ENCODE peak calls at places on chromosomes 16 and 17, in six cellular contexts. One of them, this sample, is unnamed.
A peak's percentile ranks its signal among the peaks of the same experiment; 100 is the strongest.

GRCh38 chr16:78122774-78123315 is 23.4 kb downstream of the WWOX start:
- DNase-seq in HepG2: peak; percentile 75
- DNase-seq in transverse colon: no peak
- DNase-seq in H1: no peak
- DNase-seq in stomach: no peak
- DNase-seq in esophagus muscularis mucosa: no peak
- DNase-seq in this sample: no peak

GRCh38 chr17:19273731-19274130 is 36.6 kb downstream of the EPN2 start:
- DNase-seq in transverse colon: no peak
- DNase-seq in stomach: no peak
- DNase-seq in HepG2: no peak
- DNase-seq in H1: no peak
- DNase-seq in esophagus muscularis mucosa: no peak
- DNase-seq in this sample: no peak

GRCh38 chr17:50840311-50840851 is 5.0 kb downstream of the WFIKKN2 start:
- DNase-seq in H1: no peak
- DNase-seq in transverse colon: no peak
- DNase-seq in esophagus muscularis mucosa: no peak
- DNase-seq in stomach: no peak
- DNase-seq in HepG2: no peak
- DNase-seq in this sample: peak; percentile 80

GRCh38 chr17:30251931-30252330 is 16.4 kb upstream of the SLC6A4 start:
- DNase-seq in HepG2: no peak
- DNase-seq in esophagus muscularis mucosa: no peak
- DNase-seq in H1: no peak
- DNase-seq in transverse colon: no peak
- DNase-seq in stomach: no peak
- DNase-seq in this sample: no peak

GRCh38 chr16:10539256-10539655 is 41.1 kb downstream of the EMP2 start:
- DNase-seq in H1: no peak
- DNase-seq in stomach: no peak
- DNase-seq in transverse colon: no peak
- DNase-seq in HepG2: no peak
- DNase-seq in esophagus muscularis mucosa: no peak
- DNase-seq in this sample: no peak

GRCh38 chr16:53183442-53183841 is 128.7 kb downstream of the CHD9 start:
- DNase-seq in stomach: no peak
- DNase-seq in transverse colon: no peak
- DNase-seq in H1: no peak
- DNase-seq in esophagus muscularis mucosa: no peak
- DNase-seq in HepG2: peak; percentile 21
- DNase-seq in this sample: no peak

GRCh38 chr16:20799599-20799998 is 6.7 kb downstream of the ERI2 start:
- DNase-seq in transverse colon: no peak
- DNase-seq in stomach: no peak
- DNase-seq in esophagus muscularis mucosa: no peak
- DNase-seq in HepG2: peak; percentile 18
- DNase-seq in H1: no peak
- DNase-seq in this sample: no peak

GRCh38 chr16:24643489-24643888 is 86.0 kb upstream of the TNRC6A start:
- DNase-seq in transverse colon: no peak
- DNase-seq in esophagus muscularis mucosa: no peak
- DNase-seq in HepG2: no peak
- DNase-seq in stomach: no peak
- DNase-seq in H1: no peak
- DNase-seq in this sample: no peak

GRCh38 chr16:24044467-24044866 is 208.7 kb downstream of the PRKCB start:
- DNase-seq in transverse colon: no peak
- DNase-seq in HepG2: no peak
- DNase-seq in stomach: no peak
- DNase-seq in esophagus muscularis mucosa: no peak
- DNase-seq in H1: no peak
- DNase-seq in this sample: no peak

GRCh38 chr17:45136846-45137560 is 1.5 kb downstream of the ACBD4 start:
- DNase-seq in HepG2: no peak
- DNase-seq in transverse colon: no peak
- DNase-seq in stomach: no peak
- DNase-seq in H1: no peak
- DNase-seq in esophagus muscularis mucosa: no peak
- DNase-seq in this sample: no peak

GRCh38 chr16:48617104-48617503 is 7.1 kb upstream of the N4BP1 start:
- DNase-seq in esophagus muscularis mucosa: no peak
- DNase-seq in stomach: no peak
- DNase-seq in H1: no peak
- DNase-seq in transverse colon: no peak
- DNase-seq in HepG2: no peak
- DNase-seq in this sample: no peak

GRCh38 chr16:30046178-30046577 is 15.1 kb upstream of the TLCD3B start:
- DNase-seq in stomach: no peak
- DNase-seq in HepG2: no peak
- DNase-seq in esophagus muscularis mucosa: no peak
- DNase-seq in H1: no peak
- DNase-seq in transverse colon: no peak
- DNase-seq in this sample: no peak

GRCh38 chr16:86383488-86384262 is 126.7 kb upstream of the FOXF1 start:
- DNase-seq in HepG2: no peak
- DNase-seq in esophagus muscularis mucosa: no peak
- DNase-seq in H1: no peak
- DNase-seq in transverse colon: no peak
- DNase-seq in stomach: no peak
- DNase-seq in this sample: no peak

GRCh38 chr17:50482516-50482915 is 3.9 kb downstream of the RSAD1 start:
- DNase-seq in stomach: peak; percentile 98
- DNase-seq in HepG2: peak; percentile 96
- DNase-seq in transverse colon: peak; percentile 94
- DNase-seq in esophagus muscularis mucosa: peak; percentile 98
- DNase-seq in H1: peak; percentile 71
- DNase-seq in this sample: peak; percentile 97

GRCh38 chr17:31787857-31788570 is 71.0 kb downstream of the COPRS start:
- DNase-seq in HepG2: peak; percentile 15
- DNase-seq in transverse colon: peak; percentile 39
- DNase-seq in H1: no peak
- DNase-seq in stomach: no peak
- DNase-seq in esophagus muscularis mucosa: no peak
- DNase-seq in this sample: no peak

GRCh38 chr17:67959510-67959909 is 36.8 kb downstream of the C17orf58 start:
- DNase-seq in transverse colon: peak; percentile 43
- DNase-seq in esophagus muscularis mucosa: no peak
- DNase-seq in HepG2: no peak
- DNase-seq in stomach: no peak
- DNase-seq in H1: no peak
- DNase-seq in this sample: no peak

GRCh38 chr16:62760398-62760797 is 724.2 kb upstream of the CDH8 start:
- DNase-seq in HepG2: no peak
- DNase-seq in H1: no peak
- DNase-seq in stomach: no peak
- DNase-seq in transverse colon: no peak
- DNase-seq in esophagus muscularis mucosa: no peak
- DNase-seq in this sample: no peak

GRCh38 chr16:73846292-73846849 is 450.2 kb upstream of the PSMD7 start:
- DNase-seq in H1: no peak
- DNase-seq in esophagus muscularis mucosa: no peak
- DNase-seq in transverse colon: no peak
- DNase-seq in stomach: no peak
- DNase-seq in HepG2: no peak
- DNase-seq in this sample: no peak

GRCh38 chr17:17959520-17960361 is 12.5 kb downstream of the TOM1L2 start:
- DNase-seq in transverse colon: no peak
- DNase-seq in HepG2: no peak
- DNase-seq in stomach: no peak
- DNase-seq in H1: no peak
- DNase-seq in esophagus muscularis mucosa: no peak
- DNase-seq in this sample: no peak

GRCh38 chr16:1309888-1310831 is 724 bp downstream of the UBE2I start:
- DNase-seq in HepG2: no peak
- DNase-seq in H1: no peak
- DNase-seq in stomach: peak; percentile 50
- DNase-seq in esophagus muscularis mucosa: no peak
- DNase-seq in transverse colon: peak; percentile 65
- DNase-seq in this sample: peak; percentile 92

GRCh38 chr16:74999683-75000480 is 1.1 kb downstream of the ZNRF1 start:
- DNase-seq in esophagus muscularis mucosa: no peak
- DNase-seq in HepG2: peak; percentile 44
- DNase-seq in stomach: peak; percentile 65
- DNase-seq in H1: no peak
- DNase-seq in transverse colon: peak; percentile 69
- DNase-seq in this sample: peak; percentile 89

GRCh38 chr16:54521327-54521726 is 234.7 kb upstream of the IRX3 start:
- DNase-seq in stomach: no peak
- DNase-seq in transverse colon: no peak
- DNase-seq in HepG2: no peak
- DNase-seq in H1: no peak
- DNase-seq in esophagus muscularis mucosa: no peak
- DNase-seq in this sample: no peak

GRCh38 chr16:54522596-54522995 is 236.0 kb upstream of the IRX3 start:
- DNase-seq in stomach: no peak
- DNase-seq in H1: no peak
- DNase-seq in esophagus muscularis mucosa: no peak
- DNase-seq in transverse colon: no peak
- DNase-seq in HepG2: no peak
- DNase-seq in this sample: no peak

GRCh38 chr16:54525104-54525503 is 238.5 kb upstream of the IRX3 start:
- DNase-seq in transverse colon: no peak
- DNase-seq in H1: no peak
- DNase-seq in esophagus muscularis mucosa: no peak
- DNase-seq in stomach: no peak
- DNase-seq in HepG2: no peak
- DNase-seq in this sample: no peak

GRCh38 chr16:54517181-54517580 is 230.6 kb upstream of the IRX3 start:
- DNase-seq in HepG2: no peak
- DNase-seq in esophagus muscularis mucosa: no peak
- DNase-seq in H1: no peak
- DNase-seq in transverse colon: no peak
- DNase-seq in stomach: no peak
- DNase-seq in this sample: no peak

DNA sequence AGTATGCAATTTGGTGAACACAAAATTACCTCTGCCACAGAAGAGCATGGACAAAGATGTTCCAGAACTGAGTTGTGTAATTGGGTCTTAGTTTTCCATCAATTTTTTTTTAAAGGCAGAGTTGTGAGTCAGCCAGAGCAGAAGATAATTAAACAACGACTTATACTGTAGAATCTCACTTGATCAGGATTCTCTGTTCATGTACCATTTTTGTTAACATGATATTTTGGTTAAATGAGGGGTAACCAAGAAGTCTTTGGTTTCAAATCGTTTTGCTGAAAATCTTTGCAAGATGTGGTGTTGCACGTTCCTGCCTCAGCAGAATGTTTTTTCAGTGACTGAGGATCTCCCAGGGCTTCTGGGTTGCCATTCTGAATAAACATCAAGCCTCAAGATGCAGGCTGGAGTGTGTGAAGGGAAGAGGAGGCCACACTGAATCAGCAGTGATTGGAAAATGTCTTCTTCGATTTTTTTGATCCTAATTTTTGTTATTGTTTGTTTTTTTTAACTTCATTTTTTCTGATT is 232.6 kb upstream of the IRX3 start:
- DNase-seq in esophagus muscularis mucosa: no peak
- DNase-seq in transverse colon: no peak
- DNase-seq in H1: no peak
- DNase-seq in HepG2: no peak
- DNase-seq in stomach: no peak
- DNase-seq in this sample: no peak
- TF ChIP-seq POLR2A in esophagus muscularis mucosa: no peak
- TF ChIP-seq POLR2A in transverse colon: no peak
- TF ChIP-seq POLR2A in H1: no peak
- TF ChIP-seq POLR2A in HepG2: no peak
- TF ChIP-seq POLR2A in stomach: no peak
- TF ChIP-seq POLR2A in this sample: no peak

GRCh38 chr16:4373909-4374742 is 2.5 kb downstream of the VASN start:
- DNase-seq in stomach: peak; percentile 83
- DNase-seq in HepG2: no peak
- DNase-seq in H1: no peak
- DNase-seq in transverse colon: peak; percentile 64
- DNase-seq in esophagus muscularis mucosa: no peak
- DNase-seq in this sample: peak; percentile 62

GRCh38 chr16:4373356-4373908 is 1.8 kb downstream of the VASN start:
- DNase-seq in stomach: no peak
- DNase-seq in esophagus muscularis mucosa: no peak
- DNase-seq in transverse colon: no peak
- DNase-seq in H1: no peak
- DNase-seq in HepG2: no peak
- DNase-seq in this sample: no peak

GRCh38 chr16:4371481-4372314 is at the start of gene VASN:
- DNase-seq in transverse colon: peak; percentile 77
- DNase-seq in HepG2: peak; percentile 59
- DNase-seq in H1: no peak
- DNase-seq in esophagus muscularis mucosa: no peak
- DNase-seq in stomach: peak; percentile 88
- DNase-seq in this sample: peak; percentile 87

GRCh38 chr16:4372315-4372577 is 598 bp downstream of the VASN start:
- DNase-seq in stomach: no peak
- DNase-seq in H1: no peak
- DNase-seq in transverse colon: no peak
- DNase-seq in HepG2: no peak
- DNase-seq in esophagus muscularis mucosa: no peak
- DNase-seq in this sample: no peak

GRCh38 chr16:4372578-4373355 is 1.1 kb downstream of the VASN start:
- DNase-seq in transverse colon: no peak
- DNase-seq in esophagus muscularis mucosa: no peak
- DNase-seq in stomach: peak; percentile 54
- DNase-seq in H1: no peak
- DNase-seq in HepG2: peak; percentile 86
- DNase-seq in this sample: peak; percentile 67
- TF ChIP-seq POLR2AphosphoS5 in transverse colon: no peak
- TF ChIP-seq POLR2AphosphoS5 in esophagus muscularis mucosa: no peak
- TF ChIP-seq POLR2AphosphoS5 in stomach: no peak
- TF ChIP-seq POLR2AphosphoS5 in H1: no peak
- TF ChIP-seq POLR2AphosphoS5 in HepG2: no peak
- TF ChIP-seq POLR2AphosphoS5 in this sample: no peak

GRCh38 chr16:67762385-67762784 is 43.3 kb upstream of the GFOD2 start:
- DNase-seq in HepG2: no peak
- DNase-seq in H1: no peak
- DNase-seq in esophagus muscularis mucosa: no peak
- DNase-seq in stomach: no peak
- DNase-seq in transverse colon: no peak
- DNase-seq in this sample: no peak

GRCh38 chr16:67758966-67759365 is 39.9 kb upstream of the GFOD2 start:
- DNase-seq in esophagus muscularis mucosa: no peak
- DNase-seq in HepG2: no peak
- DNase-seq in H1: no peak
- DNase-seq in stomach: no peak
- DNase-seq in transverse colon: no peak
- DNase-seq in this sample: no peak

GRCh38 chr16:67760206-67760605 is 41.1 kb upstream of the GFOD2 start:
- DNase-seq in H1: no peak
- DNase-seq in HepG2: no peak
- DNase-seq in transverse colon: no peak
- DNase-seq in esophagus muscularis mucosa: no peak
- DNase-seq in stomach: no peak
- DNase-seq in this sample: no peak

GRCh38 chr16:67761924-67762323 is 42.8 kb upstream of the GFOD2 start:
- DNase-seq in H1: no peak
- DNase-seq in transverse colon: no peak
- DNase-seq in esophagus muscularis mucosa: no peak
- DNase-seq in HepG2: no peak
- DNase-seq in stomach: no peak
- DNase-seq in this sample: no peak

GRCh38 chr16:67760831-67761230 is 41.7 kb upstream of the GFOD2 start:
- DNase-seq in stomach: no peak
- DNase-seq in transverse colon: peak; percentile 30
- DNase-seq in esophagus muscularis mucosa: no peak
- DNase-seq in HepG2: no peak
- DNase-seq in H1: no peak
- DNase-seq in this sample: no peak
- TF ChIP-seq EP300 in stomach: no peak
- TF ChIP-seq EP300 in transverse colon: no peak
- TF ChIP-seq EP300 in esophagus muscularis mucosa: no peak
- TF ChIP-seq EP300 in HepG2: no peak
- TF ChIP-seq EP300 in H1: no peak
- TF ChIP-seq EP300 in this sample: no peak

GRCh38 chr17:57679906-57680695 is 65.0 kb downstream of the CCDC182 start:
- DNase-seq in transverse colon: no peak
- DNase-seq in HepG2: no peak
- DNase-seq in esophagus muscularis mucosa: peak; percentile 64
- DNase-seq in H1: no peak
- DNase-seq in stomach: no peak
- DNase-seq in this sample: no peak
- TF ChIP-seq POLR2A in transverse colon: no peak
- TF ChIP-seq POLR2A in HepG2: no peak
- TF ChIP-seq POLR2A in esophagus muscularis mucosa: no peak
- TF ChIP-seq POLR2A in H1: no peak
- TF ChIP-seq POLR2A in stomach: no peak
- TF ChIP-seq POLR2A in this sample: no peak

This sample was measured in upper lobe of left lung.